ENCODE peak calls at places on chromosomes 1 and 21, in four cellular contexts. C, Q, E and M are unnamed samples. For H3K4me1, the result is how much of the 10 kb centered on the place peaks cover.

GRCh38 chr1:115056395-115056798 is 26.8 kb downstream of the TSHB start:
- DNase-seq in E (peak), C (peak), Q (no peak), M (no peak)

GRCh38 chr1:6587261-6588005 is 7.6 kb downstream of the ZBTB48 start:
- DNase-seq in E (no peak), Q (peak), C (no peak), M (peak)

GRCh38 chr1:195096051-195096521 is 1512.2 kb downstream of the KCNT2 start:
- DNase-seq in Q (no peak), E (peak), C (no peak), M (no peak)

GRCh38 chr1:69671363-69672010 is 103.8 kb downstream of the LRRC7 start:
- DNase-seq in C (no peak), Q (no peak), E (no peak), M (no peak)

GRCh38 chr1:12167493-12168429 is 970 bp downstream of the TNFRSF1B start:
- DNase-seq in Q (no peak), E (no peak), C (no peak), M (no peak)

GRCh38 chr21:25901580-25901979 is 166.8 kb downstream of the GABPA start:
- DNase-seq in E (no peak), Q (no peak), C (peak), M (no peak)

GRCh38 chr1:32195972-32196823 is 4.2 kb upstream of the CCDC28B start:
- DNase-seq in E (no peak), Q (no peak), C (peak), M (no peak)

GRCh38 chr1:208652300-208653160 is 408.3 kb upstream of the PLXNA2 start:
- DNase-seq in Q (peak), E (peak), C (peak), M (no peak)

GRCh38 chr21:46295996-46296752 is 10.0 kb downstream of the YBEY start:
- DNase-seq in Q (peak), E (no peak), C (peak), M (peak)

GRCh38 chr1:114043046-114043445 is 63.8 kb downstream of the OLFML3 start:
- DNase-seq in C (no peak), Q (no peak), E (no peak), M (no peak)

GRCh38 chr1:228842094-228842775 is 107.0 kb downstream of the RHOU start:
- DNase-seq in E (no peak), Q (peak), C (peak), M (peak)

GRCh38 chr1:196361112-196361714 is 247.0 kb downstream of the KCNT2 start:
- DNase-seq in Q (no peak), C (peak), E (no peak), M (no peak)

GRCh38 chr1:244273845-244274619 is 177.7 kb downstream of the ADSS2 start:
- DNase-seq in E (no peak), Q (peak), C (peak), M (peak)

GRCh38 chr1:38624341-38625039 is 235.1 kb downstream of the RRAGC start:
- DNase-seq in E (no peak), Q (no peak), C (no peak), M (no peak)

GRCh38 chr1:10155087-10155712 is 55.2 kb upstream of the KIF1B start:
- DNase-seq in C (peak), E (no peak), Q (no peak), M (peak)

GRCh38 chr1:178160736-178161475 is 67.0 kb downstream of the RASAL2 start:
- DNase-seq in Q (no peak), C (no peak), E (no peak), M (no peak)

GRCh38 chr1:85200367-85200869 is 398 bp downstream of the SYDE2 start:
- DNase-seq in Q (no peak), C (no peak), E (peak), M (peak)

GRCh38 chr1:1421147-1421906 is at the start of gene ANKRD65:
- DNase-seq in E (peak), Q (peak), C (no peak), M (no peak)

GRCh38 chr1:207304710-207305151 is 16.7 kb upstream of the CD55 start:
- DNase-seq in E (no peak), C (peak), Q (no peak), M (no peak)

GRCh38 chr1:179706339-179706941 is 36.7 kb upstream of the FAM163A start:
- DNase-seq in E (peak), Q (peak), C (peak), M (peak)

GRCh38 chr1:46516140-46516539 is 26.5 kb downstream of the DMBX1 start:
- DNase-seq in Q (no peak), C (no peak), E (no peak), M (no peak)
- H3K27ac ChIP-seq in Q (no peak), C (no peak), E (no peak), M (no peak)

GRCh38 chr1:110292031-110292300 is 47.2 kb upstream of the RBM15 start:
- DNase-seq in Q (no peak), C (no peak), E (no peak), M (no peak)
- TF ChIP-seq CTCF in Q (no peak), C (no peak), E (no peak), M (no peak)

DNA sequence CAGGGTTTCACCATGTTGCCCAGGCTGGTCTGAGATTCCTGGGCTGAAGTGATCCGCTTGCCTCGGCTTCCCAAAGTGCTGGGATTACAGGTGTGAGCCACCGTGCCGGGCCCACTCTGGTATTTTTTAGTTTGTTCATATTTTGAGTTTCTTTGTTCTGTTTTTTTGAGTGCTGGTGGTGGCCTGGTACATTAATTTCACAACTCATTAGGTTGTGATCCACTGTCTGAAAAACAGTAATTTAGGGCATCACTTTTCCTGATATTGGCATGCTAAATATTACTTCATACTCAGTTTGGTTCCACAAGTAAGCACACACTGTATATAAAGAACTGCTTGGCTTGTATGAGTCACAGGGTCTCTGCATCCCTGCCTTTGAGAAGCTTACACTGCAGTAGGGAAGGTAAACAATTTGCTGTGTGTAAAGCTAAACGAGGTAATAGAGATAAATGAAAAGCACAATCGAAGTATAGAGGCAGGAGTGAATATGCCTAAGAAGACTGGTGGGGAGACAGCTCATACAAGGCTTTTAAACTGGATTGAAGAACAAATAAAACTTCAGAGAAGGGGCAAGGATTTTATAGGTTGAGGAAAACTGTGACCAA is 7.7 kb downstream of the SNX27 start:
- DNase-seq in E (no peak), C (peak), Q (no peak), M (no peak)
- H3K4me1 ChIP-seq in E (under half), C (under half), Q (under half), M (half or more)

GRCh38 chr1:40532844-40533424 is 1.5 kb downstream of the ZNF684 start:
- DNase-seq in Q (no peak), C (peak), E (peak), M (no peak)
- H3K27ac ChIP-seq in Q (peak), C (no peak), E (no peak), M (no peak)

GRCh38 chr1:109389638-109390341 is 7.9 kb downstream of the SORT1 start:
- DNase-seq in Q (no peak), E (no peak), C (no peak), M (no peak)
- TF ChIP-seq CTCF in Q (no peak), E (no peak), C (no peak), M (no peak)

DNA sequence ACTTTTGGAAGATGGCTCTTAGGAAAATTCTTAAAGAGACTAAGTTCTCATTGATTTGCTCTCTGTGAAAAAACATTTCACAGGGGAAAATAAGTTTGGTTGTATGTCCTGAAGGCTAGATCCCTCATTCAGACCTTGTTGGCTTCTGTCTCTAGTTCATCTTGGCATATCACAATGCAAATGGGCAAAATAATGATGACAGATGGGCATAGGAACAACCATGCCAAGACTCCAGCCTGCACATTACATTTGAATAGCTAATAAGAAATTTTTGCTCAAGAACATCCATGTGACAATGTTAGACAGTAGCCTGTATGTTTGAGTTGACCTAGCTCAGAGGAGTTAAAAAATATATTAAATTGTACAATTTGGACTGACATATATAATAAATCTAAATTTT is 292.9 kb downstream of the PLA2G4A start:
- DNase-seq in Q (no peak), E (no peak), C (no peak), M (no peak)
- H3K4me1 ChIP-seq in Q (under half), E (under half), C (under half), M (under half)

DNA sequence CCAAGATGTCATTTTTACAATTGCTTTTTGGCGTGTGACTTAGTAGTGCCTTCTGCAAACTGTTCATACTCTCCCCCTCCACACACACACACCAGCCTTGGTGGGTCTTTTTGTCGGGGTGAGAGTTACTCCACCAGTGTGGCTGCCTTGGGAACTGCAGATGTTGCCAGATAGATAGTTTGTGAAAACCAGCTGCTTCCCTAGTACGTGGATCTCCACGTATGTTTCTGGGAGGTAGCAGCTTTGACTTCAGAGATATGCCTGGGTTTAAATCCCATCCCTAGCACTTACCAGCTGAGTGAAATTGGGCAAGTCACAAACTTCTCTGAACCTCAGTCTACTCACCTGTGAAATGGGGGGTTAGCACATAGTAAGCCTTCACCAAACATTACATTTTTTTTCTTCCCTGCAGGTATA is 78.0 kb downstream of the MAN1C1 start:
- DNase-seq in Q (no peak), C (peak), E (no peak), M (no peak)
- H3K27ac ChIP-seq in Q (peak), C (peak), E (no peak), M (peak)

GRCh38 chr1:65419681-65420589 is 533 bp upstream of the LEPR start:
- DNase-seq in Q (peak), C (peak), E (peak), M (peak)

GRCh38 chr1:65420590-65421340 is at the start of the genes LEPR and LEPROT:
- DNase-seq in Q (no peak), E (peak), C (peak), M (no peak)

GRCh38 chr1:65418522-65419185 is 1.8 kb upstream of the LEPR start:
- DNase-seq in E (no peak), Q (no peak), C (peak), M (no peak)

GRCh38 chr1:65416767-65417166 is 3.7 kb upstream of the LEPR start:
- DNase-seq in E (no peak), Q (no peak), C (no peak), M (no peak)

GRCh38 chr1:65417729-65418128 is 2.7 kb upstream of the LEPR start:
- DNase-seq in E (no peak), C (no peak), Q (no peak), M (no peak)
- TF ChIP-seq CTCF in E (no peak), C (no peak), Q (no peak), M (no peak)

DNA sequence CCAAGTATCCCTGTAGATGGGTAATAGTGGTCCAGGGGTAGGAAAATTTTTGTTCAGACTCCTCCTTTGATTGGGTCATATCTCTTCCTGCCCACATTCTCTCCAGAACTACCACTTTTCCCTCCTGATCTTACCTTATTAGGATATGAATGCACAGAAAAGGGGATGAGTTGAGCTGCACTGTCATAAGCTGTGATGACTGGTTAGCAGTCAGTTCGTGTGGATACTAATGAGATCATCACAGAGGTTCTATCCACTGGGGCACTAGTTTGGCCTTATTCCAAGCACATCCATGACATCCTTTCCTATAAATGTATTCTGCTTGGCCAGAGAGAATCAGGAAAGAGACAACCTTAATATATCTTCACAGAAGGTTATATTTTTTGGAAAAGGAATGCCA is 22.1 kb upstream of the TBX15 start:
- DNase-seq in E (no peak), Q (no peak), C (peak), M (no peak)
- H3K4me1 ChIP-seq in E (under half), Q (under half), C (under half), M (under half)

GRCh38 chr21:38758815-38759214 is 46.9 kb upstream of the ETS2 start:
- DNase-seq in C (no peak), E (no peak), Q (no peak), M (no peak)
- H3K27ac ChIP-seq in C (peak), E (no peak), Q (peak), M (no peak)